ENCODE peak calls at places on chromosomes 16 and 17, in six cellular contexts. U is lower leg skin, V is EL, G is SJSA1, C is NCI-H1092, L is PC-3. T is an unnamed sample.

GRCh38 chr16:1225051-1225451 is at the start of gene TPSG1:
- DNase-seq in G (no peak), U (no peak), L (no peak), C (no peak), V (no peak), T (no peak)

GRCh38 chr16:50213939-50214519 is 52.3 kb upstream of the ADCY7 start:
- DNase-seq in L (peak), U (no peak), G (no peak), V (peak), C (no peak), T (peak)

GRCh38 chr16:70304892-70305448 is 6.0 kb downstream of the DDX19B start:
- DNase-seq in V (no peak), L (peak), C (no peak), G (no peak), U (no peak), T (no peak)

GRCh38 chr17:56096026-56096807 is 57.1 kb upstream of the ANKFN1 start:
- DNase-seq in U (no peak), G (no peak), L (no peak), V (peak), C (no peak), T (peak)

GRCh38 chr17:75244133-75244866 is 17.1 kb downstream of the GGA3 start:
- DNase-seq in C (no peak), L (no peak), U (no peak), V (no peak), G (no peak), T (peak)

GRCh38 chr17:62941358-62941991 is 24.6 kb upstream of the TANC2 start:
- DNase-seq in G (no peak), V (no peak), C (no peak), U (no peak), L (no peak), T (no peak)

GRCh38 chr17:82051776-82052637 is at the start of the genes GPS1 and RFNG:
- DNase-seq in L (peak), U (peak), V (peak), G (no peak), C (peak), T (peak)

GRCh38 chr16:47258874-47259461 is 115.2 kb upstream of the NETO2 start:
- DNase-seq in C (no peak), G (no peak), V (peak), L (peak), U (no peak), T (peak)

GRCh38 chr16:17334096-17334495 is 136.7 kb downstream of the XYLT1 start:
- DNase-seq in U (no peak), V (peak), C (no peak), L (no peak), G (no peak), T (no peak)

GRCh38 chr17:29292071-29292991 is 1.6 kb downstream of the NUFIP2 start:
- DNase-seq in U (peak), V (peak), G (peak), C (peak), L (peak), T (peak)

GRCh38 chr16:70269471-70269870 is 17.7 kb upstream of the EXOSC6 start:
- DNase-seq in L (no peak), U (no peak), C (no peak), G (no peak), V (no peak), T (no peak)

GRCh38 chr17:60229189-60229802 is 79.5 kb downstream of the CA4 start:
- DNase-seq in C (no peak), U (no peak), V (peak), G (no peak), L (peak), T (peak)

GRCh38 chr17:29567362-29568330 is 809 bp upstream of the ABHD15 start:
- DNase-seq in G (peak), C (peak), U (peak), L (peak), V (peak), T (peak)

GRCh38 chr16:74623214-74623842 is 16.4 kb upstream of the GLG1 start:
- DNase-seq in U (no peak), G (no peak), V (peak), C (peak), L (peak), T (peak)

GRCh38 chr16:1309888-1310831 is 724 bp downstream of the UBE2I start:
- DNase-seq in L (no peak), G (no peak), C (no peak), V (peak), U (no peak), T (no peak)

GRCh38 chr17:31527606-31528005 is 136.1 kb downstream of the RAB11FIP4 start:
- DNase-seq in L (no peak), G (no peak), V (no peak), U (no peak), C (no peak), T (no peak)

GRCh38 chr17:12113156-12113555 is 92.5 kb downstream of the MAP2K4 start:
- DNase-seq in L (no peak), C (no peak), U (no peak), G (no peak), V (no peak), T (no peak)

GRCh38 chr17:45825792-45826191 is 18.9 kb upstream of the SPPL2C start:
- DNase-seq in C (no peak), V (no peak), G (no peak), U (no peak), L (no peak), T (no peak)

GRCh38 chr17:34349748-34350147 is 6.5 kb upstream of the CCL13 start:
- DNase-seq in V (no peak), G (no peak), U (no peak), L (no peak), C (no peak), T (no peak)

GRCh38 chr16:1746693-1747195 is 24.6 kb downstream of the NME3 start:
- DNase-seq in L (no peak), V (peak), C (no peak), G (peak), U (no peak), T (peak)

GRCh38 chr17:75850928-75851692 is 4.0 kb downstream of the WBP2 start:
- DNase-seq in C (no peak), U (no peak), V (no peak), L (no peak), G (peak), T (peak)

GRCh38 chr16:69909760-69910159 is 41.4 kb upstream of the CLEC18A start:
- DNase-seq in L (peak), C (no peak), G (no peak), U (no peak), V (no peak), T (no peak)

GRCh38 chr17:79835953-79836951 is 3.0 kb downstream of the CBX4 start:
- DNase-seq in G (no peak), L (peak), V (no peak), C (no peak), U (peak), T (no peak)

GRCh38 chr16:47787695-47788094 is 326.6 kb downstream of the PHKB start:
- DNase-seq in L (peak), V (peak), C (no peak), U (no peak), G (no peak), T (peak)

GRCh38 chr16:84884311-84885023 is 64.7 kb downstream of the CRISPLD2 start:
- DNase-seq in U (no peak), G (no peak), C (no peak), V (no peak), L (peak), T (no peak)

GRCh38 chr17:61247438-61247837 is 152.2 kb upstream of the TBX2 start:
- DNase-seq in V (peak), C (no peak), U (no peak), L (no peak), G (peak), T (peak)

GRCh38 chr16:48526058-48526957 is 83.7 kb downstream of the N4BP1 start:
- DNase-seq in C (no peak), L (peak), V (no peak), G (no peak), U (no peak), T (no peak)

GRCh38 chr16:52518884-52519283 is 28.1 kb downstream of the TOX3 start:
- DNase-seq in G (no peak), C (no peak), U (no peak), V (no peak), L (no peak), T (no peak)

GRCh38 chr17:71412803-71413202 is 708.0 kb upstream of the SOX9 start:
- DNase-seq in V (peak), C (no peak), G (peak), U (no peak), L (peak), T (peak)

GRCh38 chr17:35743911-35744328 is 9.1 kb downstream of the GAS2L2 start:
- DNase-seq in V (peak), L (peak), C (no peak), G (no peak), U (no peak), T (peak)

GRCh38 chr17:34909040-34909439 is 52.2 kb downstream of the CCT6B start:
- DNase-seq in U (no peak), G (no peak), L (no peak), C (no peak), V (no peak), T (no peak)

GRCh38 chr17:40562841-40563370 is 2.4 kb downstream of the CCR7 start:
- DNase-seq in L (no peak), C (no peak), V (no peak), G (peak), U (no peak), T (no peak)

GRCh38 chr17:79840204-79840988 is 1.2 kb upstream of the CBX4 start:
- DNase-seq in V (peak), G (no peak), C (no peak), U (peak), L (no peak), T (peak)

GRCh38 chr16:86598607-86599318 is 20.4 kb downstream of the FOXL1 start:
- DNase-seq in V (peak), G (peak), L (no peak), U (no peak), C (no peak), T (no peak)

GRCh38 chr17:51015145-51015558 is 105.5 kb downstream of the SPAG9 start:
- DNase-seq in V (no peak), G (no peak), U (no peak), L (peak), C (peak), T (peak)

GRCh38 chr16:10870137-10870776 is 6.7 kb upstream of the CIITA start:
- DNase-seq in G (no peak), V (no peak), U (no peak), C (no peak), L (no peak), T (no peak)